ENCODE peak calls at places on chromosomes 2 and 18, in four cellular contexts. J is GM12891, H is K562, X is GM12878. O is an unnamed sample.

GRCh38 chr2:201680743-201681142 is 17.7 kb downstream of the MPP4 start:
- DNase-seq in X (no peak), J (no peak), H (peak; percentile 62), O (no peak)

GRCh38 chr2:112481528-112482228 is at the start of gene TTL:
- DNase-seq in J (peak; percentile 79), H (peak; percentile 86), X (no peak), O (peak; percentile 70)

GRCh38 chr2:1900736-1901135 is 156.4 kb upstream of the PXDN start:
- DNase-seq in H (no peak), J (no peak), X (no peak), O (no peak)

GRCh38 chr2:20378891-20379519 is 28.4 kb upstream of the PUM2 start:
- DNase-seq in J (no peak), H (peak; percentile 60), X (no peak), O (no peak)

GRCh38 chr2:64781991-64782390 is 128.3 kb upstream of the SERTAD2 start:
- DNase-seq in J (no peak), H (no peak), X (no peak), O (no peak)

GRCh38 chr2:81747481-81748070 is 1443.0 kb upstream of the LRRTM1 start:
- DNase-seq in X (no peak), J (no peak), H (no peak), O (no peak)

GRCh38 chr2:241798081-241798630 is 10.8 kb upstream of the NEU4 start:
- DNase-seq in X (no peak), J (peak; percentile 17), H (peak; percentile 22), O (no peak)

GRCh38 chr2:144824611-144825010 is 304.7 kb upstream of the ZEB2 start:
- DNase-seq in H (no peak), X (no peak), J (no peak), O (no peak)

GRCh38 chr18:48569915-48570264 is 31.1 kb downstream of the CTIF start:
- DNase-seq in X (no peak), H (no peak), J (no peak), O (no peak)

GRCh38 chr2:29281585-29281984 is 166.4 kb downstream of the CLIP4 start:
- DNase-seq in X (no peak), J (no peak), H (no peak), O (no peak)

GRCh38 chr2:68318686-68319396 is 908 bp downstream of the CNRIP1 start:
- DNase-seq in X (no peak), H (no peak), J (no peak), O (no peak)

GRCh38 chr2:46504685-46505559 is 25.6 kb downstream of the TMEM247 start:
- DNase-seq in H (no peak), J (no peak), X (no peak), O (no peak)

GRCh38 chr2:236119476-236119875 is 48.7 kb downstream of the GBX2 start:
- DNase-seq in H (no peak), J (no peak), X (no peak), O (no peak)

GRCh38 chr18:58005036-58005435 is 39.0 kb upstream of the NEDD4L start:
- DNase-seq in X (no peak), J (no peak), H (no peak), O (no peak)

GRCh38 chr2:150624001-150624401 is 136.5 kb upstream of the RND3 start:
- DNase-seq in X (peak; percentile 19), J (no peak), H (no peak), O (no peak)

GRCh38 chr2:39730685-39731302 is 48.3 kb downstream of the THUMPD2 start:
- DNase-seq in H (peak; percentile 20), J (no peak), X (no peak), O (peak; percentile 18)

GRCh38 chr2:11679016-11679415 is 9.0 kb upstream of the NTSR2 start:
- DNase-seq in X (no peak), H (no peak), J (no peak), O (no peak)

GRCh38 chr2:100679211-100679610 is 116.4 kb downstream of the PDCL3 start:
- DNase-seq in H (no peak), X (no peak), J (no peak), O (no peak)

GRCh38 chr2:37773354-37773753 is 101.9 kb upstream of the CDC42EP3 start:
- DNase-seq in H (no peak), X (no peak), J (no peak), O (no peak)

GRCh38 chr2:174198846-174199564 is 49.3 kb downstream of the OLA1 start:
- DNase-seq in J (no peak), H (no peak), X (no peak), O (no peak)

GRCh38 chr2:225543626-225544025 is 144.1 kb downstream of the NYAP2 start:
- DNase-seq in X (no peak), J (no peak), H (no peak), O (no peak)

GRCh38 chr2:121944072-121944829 is 188.8 kb downstream of the TSN start:
- DNase-seq in X (no peak), H (no peak), J (no peak), O (peak; percentile 32)

GRCh38 chr2:39728941-39729351 is 50.1 kb downstream of the THUMPD2 start:
- DNase-seq in J (no peak), H (peak; percentile 42), X (no peak), O (peak; percentile 45)

GRCh38 chr2:182048088-182048487 is 62.4 kb downstream of the PPP1R1C start:
- DNase-seq in H (no peak), J (no peak), X (no peak), O (no peak)

GRCh38 chr2:23220687-23221086 is 164.3 kb upstream of the KLHL29 start:
- DNase-seq in H (no peak), X (no peak), J (no peak), O (no peak)

GRCh38 chr2:69582582-69583176 is 60.9 kb downstream of the AAK1 start:
- DNase-seq in H (no peak), J (no peak), X (no peak), O (peak; percentile 60)

GRCh38 chr2:101396352-101396717 is 9.0 kb upstream of the CREG2 start:
- DNase-seq in J (no peak), X (no peak), H (no peak), O (no peak)

GRCh38 chr2:168564641-168565040 is 108.6 kb downstream of the CERS6 start:
- DNase-seq in J (no peak), H (no peak), X (no peak), O (no peak)

GRCh38 chr18:58009166-58009565 is 34.9 kb upstream of the NEDD4L start:
- DNase-seq in H (no peak), J (no peak), X (no peak), O (no peak)

GRCh38 chr2:106542730-106543359 is 55.7 kb downstream of the CD8B2 start:
- DNase-seq in J (peak; percentile 62), X (peak; percentile 5), H (peak; percentile 82), O (peak; percentile 56)

GRCh38 chr2:166180951-166181812 is 53.4 kb upstream of the SCN1A start:
- DNase-seq in J (peak; percentile 17), X (no peak), H (peak; percentile 39), O (peak; percentile 4)

DNA sequence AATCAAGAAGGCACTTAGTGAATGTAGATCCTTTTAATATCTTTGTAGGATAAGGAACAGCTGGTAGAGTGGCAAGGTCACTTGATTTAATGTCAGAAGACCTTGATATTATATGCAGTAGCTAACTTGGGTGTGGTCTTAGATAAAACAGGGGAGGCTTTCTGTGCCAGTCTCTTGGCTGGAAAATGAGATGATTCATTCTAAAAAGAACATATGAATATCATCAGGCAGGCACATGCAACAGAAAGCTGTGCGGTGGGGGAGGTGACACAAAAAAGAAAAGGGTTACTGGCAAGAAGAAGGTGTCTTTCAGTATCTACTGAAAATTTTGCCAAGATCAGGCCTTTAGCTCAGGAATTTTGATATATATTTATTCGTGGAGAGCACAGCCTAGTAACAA is 931.7 kb upstream of the CELF4 start:
- DNase-seq in J (no peak), H (no peak), X (no peak), O (no peak)
- TF ChIP-seq SPI1 in J (no peak), H (no peak), X (no peak), O (no peak)

GRCh38 chr2:109195193-109196045 is 66.4 kb downstream of the SH3RF3 start:
- DNase-seq in J (no peak), H (no peak), X (no peak), O (no peak)

GRCh38 chr2:109189751-109190150 is 60.7 kb downstream of the SH3RF3 start:
- DNase-seq in H (no peak), X (no peak), J (no peak), O (no peak)

GRCh38 chr2:109197491-109198480 is 68.8 kb downstream of the SH3RF3 start:
- DNase-seq in X (no peak), J (no peak), H (no peak), O (no peak)

GRCh38 chr2:109196081-109196875 is 67.3 kb downstream of the SH3RF3 start:
- DNase-seq in J (no peak), H (no peak), X (no peak), O (no peak)

GRCh38 chr2:109193807-109194702 is 65.0 kb downstream of the SH3RF3 start:
- DNase-seq in J (no peak), H (no peak), X (no peak), O (no peak)
- TF ChIP-seq SPI1 in J (no peak), H (no peak), X (peak; percentile 35), O (no peak)

GRCh38 chr18:8286303-8286702 is 322.9 kb upstream of the RAB12 start:
- DNase-seq in X (no peak), H (no peak), J (no peak), O (no peak)

GRCh38 chr18:8287184-8287885 is 321.9 kb upstream of the RAB12 start:
- DNase-seq in X (no peak), H (no peak), J (no peak), O (no peak)

GRCh38 chr18:8279931-8280330 is 329.3 kb upstream of the RAB12 start:
- DNase-seq in X (no peak), H (no peak), J (no peak), O (no peak)

GRCh38 chr18:8288447-8289213 is 320.6 kb upstream of the RAB12 start:
- DNase-seq in H (no peak), X (no peak), J (no peak), O (no peak)

DNA sequence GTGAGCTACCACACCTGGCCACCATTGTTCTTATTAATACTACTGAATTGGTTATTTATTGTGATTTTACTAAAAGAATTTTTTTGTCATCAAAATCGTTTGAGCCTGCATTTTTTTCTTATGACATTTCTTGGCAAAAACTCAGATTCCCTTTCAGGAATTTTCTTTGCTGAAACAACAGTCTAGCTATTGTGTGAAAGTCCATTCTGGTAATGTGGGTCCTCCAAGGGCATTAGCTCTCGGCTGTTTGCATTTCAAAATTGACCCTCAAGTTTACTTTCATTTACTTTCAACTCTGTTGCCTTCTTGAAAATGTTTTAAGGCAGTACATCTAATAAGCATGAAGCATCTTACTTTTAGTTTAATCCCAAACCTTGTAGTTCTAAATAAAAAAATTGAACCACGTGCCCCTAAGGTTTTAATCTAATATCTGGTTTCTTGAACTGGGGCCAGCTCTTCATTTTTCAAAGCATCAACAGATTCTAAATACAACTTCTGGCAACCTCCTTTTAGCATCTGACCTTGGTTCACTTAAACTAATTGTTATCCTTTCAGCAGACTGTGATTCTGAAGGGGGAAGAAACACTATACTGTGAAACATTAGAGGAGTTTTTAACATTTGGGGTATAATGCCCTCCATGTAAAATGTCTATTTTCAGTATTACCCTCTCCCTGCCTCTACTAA is 325.2 kb upstream of the RAB12 start:
- DNase-seq in X (no peak), J (no peak), H (no peak), O (no peak)
- TF ChIP-seq SPI1 in X (no peak), J (no peak), H (no peak), O (no peak)

GRCh38 chr2:217901826-217902225 is 101.0 kb downstream of the TNS1 start:
- DNase-seq in J (no peak), X (no peak), H (no peak), O (no peak)

GRCh38 chr2:217901400-217901799 is 101.4 kb downstream of the TNS1 start:
- DNase-seq in X (no peak), H (no peak), J (no peak), O (no peak)

GRCh38 chr2:217903142-217903858 is 99.5 kb downstream of the TNS1 start:
- DNase-seq in H (no peak), J (no peak), X (no peak), O (no peak)

GRCh38 chr2:217903859-217904613 is 98.8 kb downstream of the TNS1 start:
- DNase-seq in X (no peak), H (no peak), J (no peak), O (no peak)

GRCh38 chr2:217902281-217903141 is 100.3 kb downstream of the TNS1 start:
- DNase-seq in X (no peak), H (peak; percentile 42), J (no peak), O (peak; percentile 26)
- TF ChIP-seq SPI1 in X (peak; percentile 52), H (peak; percentile 79), J (peak; percentile 70), O (peak; percentile 26)

O was measured in HL-60.